ENCODE peak calls at places on chromosome 1, in eight cellular contexts. G is midbrain; O is activated T-cell treated with anti-CD3 and anti-CD28 coated beads for 4 hours; I is Daoy; B is A172; V is foreskin fibroblast; S is activated CD4-positive, CD25-positive, alpha-beta regulatory T cell; Z is stimulated activated naive B cell treated with anti-CD40 and anti-IgM and Interleukin-4, amounts not matched to agents 10 μg/mL and 1 μg/mL and 100 μg/mL, for 72 hours. W is an unnamed sample.

GRCh38 chr1:117846674-117847425 is 82.6 kb downstream of the GDAP2 start:
- DNase-seq in S (no peak), I (no peak), G (no peak), Z (no peak), B (no peak), V (no peak), O (no peak), W (no peak)

GRCh38 chr1:207711285-207711684 is 40.6 kb upstream of the CD46 start:
- DNase-seq in V (no peak), O (no peak), B (peak), G (no peak), S (no peak), Z (no peak), I (no peak), W (peak)

GRCh38 chr1:29876902-29877301 is 640.6 kb downstream of the PTPRU start:
- DNase-seq in S (no peak), Z (no peak), B (no peak), V (no peak), G (no peak), O (no peak), I (peak), W (peak)

GRCh38 chr1:39981957-39982356 is 27.0 kb downstream of the MFSD2A start:
- DNase-seq in S (no peak), B (peak), I (peak), G (no peak), Z (no peak), O (no peak), V (peak), W (peak)

GRCh38 chr1:46605242-46605641 is 1.2 kb upstream of the MKNK1 start:
- DNase-seq in G (no peak), V (no peak), I (no peak), Z (no peak), S (no peak), O (no peak), B (no peak), W (no peak)

GRCh38 chr1:90371106-90371813 is 345.8 kb downstream of the BARHL2 start:
- DNase-seq in I (peak), V (no peak), G (no peak), O (no peak), Z (no peak), S (no peak), B (peak), W (no peak)

GRCh38 chr1:25809283-25809926 is 9.4 kb downstream of the SELENON start:
- DNase-seq in S (no peak), I (no peak), Z (peak), V (no peak), G (no peak), B (no peak), O (no peak), W (no peak)

GRCh38 chr1:226644541-226645176 is 94.4 kb downstream of the ITPKB start:
- DNase-seq in S (no peak), G (no peak), Z (no peak), V (no peak), O (no peak), I (peak), B (peak), W (no peak)

GRCh38 chr1:167722152-167722869 is 529 bp downstream of the MPZL1 start:
- DNase-seq in G (peak), S (no peak), B (peak), O (no peak), V (no peak), I (peak), Z (no peak), W (peak)

GRCh38 chr1:167465751-167466150 is 52.6 kb downstream of the CD247 start:
- DNase-seq in Z (no peak), G (no peak), S (no peak), B (no peak), I (no peak), V (no peak), O (no peak), W (no peak)